ENCODE peak calls at places on chromosome 14, in six cellular contexts. B is astrocyte; P is CD8-positive, alpha-beta T cell; T is HCT116; Q is suprapubic skin; F is pancreas. G is an unnamed sample.

GRCh38 chr14:67421356-67422224 is 9.6 kb upstream of the PLEK2 start:
- DNase-seq in B (no peak), P (no peak), T (no peak), Q (no peak), F (no peak), G (no peak)

GRCh38 chr14:59969319-59969718 is 49.4 kb downstream of the LRRC9 start:
- DNase-seq in B (peak), P (no peak), T (no peak), Q (no peak), F (no peak), G (no peak)

GRCh38 chr14:38662781-38663180 is 406.9 kb upstream of the CLEC14A start:
- DNase-seq in B (no peak), P (no peak), T (no peak), Q (no peak), F (no peak), G (no peak)

GRCh38 chr14:33165144-33165925 is 226.7 kb downstream of the NPAS3 start:
- DNase-seq in B (peak), P (no peak), T (no peak), Q (no peak), F (no peak), G (no peak)

GRCh38 chr14:35140718-35141581 is 18.6 kb downstream of the PRORP start:
- DNase-seq in B (no peak), P (no peak), T (no peak), Q (no peak), F (no peak), G (no peak)

GRCh38 chr14:72457641-72458040 is 436.3 kb downstream of the DPF3 start:
- DNase-seq in B (peak), P (no peak), T (no peak), Q (no peak), F (no peak), G (no peak)

GRCh38 chr14:89443002-89443660 is 26.1 kb upstream of the FOXN3 start:
- DNase-seq in B (no peak), P (no peak), T (no peak), Q (no peak), F (no peak), G (no peak)

GRCh38 chr14:53971501-53971900 is 14.9 kb upstream of the BMP4 start:
- DNase-seq in B (no peak), P (no peak), T (no peak), Q (no peak), F (no peak), G (no peak)

GRCh38 chr14:62244221-62244620 is 482.0 kb downstream of the SNAPC1 start:
- DNase-seq in B (no peak), P (no peak), T (no peak), Q (no peak), F (no peak), G (no peak)

GRCh38 chr14:80850197-80850814 is 91.2 kb downstream of the CEP128 start:
- DNase-seq in B (peak), P (no peak), T (peak), Q (no peak), F (no peak), G (no peak)

GRCh38 chr14:55077155-55077554 is 25.7 kb downstream of the MAPK1IP1L start:
- DNase-seq in B (no peak), P (no peak), T (peak), Q (no peak), F (no peak), G (no peak)

GRCh38 chr14:35388656-35389314 is 15.8 kb downstream of the NFKBIA start:
- DNase-seq in B (no peak), P (no peak), T (no peak), Q (no peak), F (no peak), G (no peak)

GRCh38 chr14:62528296-62528695 is 517.0 kb downstream of the KCNH5 start:
- DNase-seq in B (peak), P (no peak), T (no peak), Q (no peak), F (no peak), G (no peak)

GRCh38 chr14:22177870-22178269 is 411.2 kb downstream of the DAD1 start:
- DNase-seq in B (peak), P (no peak), T (no peak), Q (no peak), F (no peak), G (no peak)

GRCh38 chr14:104865631-104866441 is 768 bp downstream of the CEP170B start:
- DNase-seq in B (peak), P (no peak), T (peak), Q (peak), F (peak), G (peak)

GRCh38 chr14:104800600-104801283 is at the start of gene ZBTB42:
- DNase-seq in B (peak), P (peak), T (no peak), Q (no peak), F (peak), G (no peak)

GRCh38 chr14:51574009-51574408 is 77.7 kb upstream of the FRMD6 start:
- DNase-seq in B (no peak), P (no peak), T (no peak), Q (no peak), F (no peak), G (no peak)

GRCh38 chr14:89337161-89337560 is 79.9 kb downstream of the FOXN3 start:
- DNase-seq in B (no peak), P (no peak), T (no peak), Q (no peak), F (no peak), G (no peak)

GRCh38 chr14:68541128-68541896 is 251.6 kb downstream of the ZFP36L1 start:
- DNase-seq in B (no peak), P (no peak), T (no peak), Q (no peak), F (no peak), G (no peak)

GRCh38 chr14:20609215-20610001 is 18.2 kb upstream of the RNASE12 start:
- DNase-seq in B (peak), P (peak), T (peak), Q (peak), F (peak), G (peak)

GRCh38 chr14:79467837-79468236 is 743.5 kb downstream of the DIO2 start:
- DNase-seq in B (no peak), P (no peak), T (no peak), Q (no peak), F (no peak), G (no peak)

GRCh38 chr14:71497645-71498086 is 434.6 kb upstream of the RGS6 start:
- DNase-seq in B (peak), P (no peak), T (no peak), Q (no peak), F (no peak), G (no peak)

GRCh38 chr14:60722163-60722835 is 1.9 kb downstream of the SIX4 start:
- DNase-seq in B (peak), P (peak), T (no peak), Q (no peak), F (peak), G (peak)

GRCh38 chr14:52014601-52015267 is 25.4 kb downstream of the RTRAF start:
- DNase-seq in B (no peak), P (no peak), T (no peak), Q (no peak), F (no peak), G (no peak)

GRCh38 chr14:65910108-65910507 is 497.6 kb downstream of the FUT8 start:
- DNase-seq in B (peak), P (no peak), T (no peak), Q (no peak), F (no peak), G (no peak)

GRCh38 chr14:55430024-55430690 is 10.3 kb downstream of the TBPL2 start:
- DNase-seq in B (peak), P (peak), T (peak), Q (no peak), F (no peak), G (peak)

GRCh38 chr14:46580941-46581671 is 70.5 kb downstream of the RPL10L start:
- DNase-seq in B (peak), P (no peak), T (peak), Q (no peak), F (no peak), G (peak)

GRCh38 chr14:45041641-45042040 is 42.3 kb upstream of the PRPF39 start:
- DNase-seq in B (no peak), P (no peak), T (no peak), Q (no peak), F (no peak), G (no peak)
- H3K27ac ChIP-seq in B (no peak), P (no peak), T (no peak), Q (no peak), F (no peak), G (no peak)

DNA sequence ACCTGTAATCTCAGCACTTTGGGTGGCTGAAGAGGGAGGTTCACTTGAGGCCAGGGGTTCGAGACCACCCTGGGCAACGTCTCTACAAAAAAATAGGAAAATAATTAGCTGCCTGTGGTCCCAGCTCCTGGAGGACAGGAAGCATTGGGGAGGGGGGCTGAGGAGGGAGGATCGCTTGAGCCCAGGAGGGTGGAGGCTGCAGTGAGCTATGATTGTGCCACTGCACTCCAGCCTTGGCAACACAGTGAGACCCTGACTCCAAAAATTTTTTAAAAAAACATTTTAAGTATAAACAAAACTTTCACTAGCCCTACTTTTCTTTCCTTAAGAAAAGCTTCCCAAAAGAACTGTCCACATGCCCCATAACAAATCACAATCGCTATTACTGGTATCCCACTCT is 1.6 kb downstream of the L2HGDH start:
- DNase-seq in B (no peak), P (no peak), T (no peak), Q (no peak), F (no peak), G (no peak)
- H3K4me3 ChIP-seq in B (no peak), P (no peak), T (no peak), Q (no peak), F (no peak), G (peak)

DNA sequence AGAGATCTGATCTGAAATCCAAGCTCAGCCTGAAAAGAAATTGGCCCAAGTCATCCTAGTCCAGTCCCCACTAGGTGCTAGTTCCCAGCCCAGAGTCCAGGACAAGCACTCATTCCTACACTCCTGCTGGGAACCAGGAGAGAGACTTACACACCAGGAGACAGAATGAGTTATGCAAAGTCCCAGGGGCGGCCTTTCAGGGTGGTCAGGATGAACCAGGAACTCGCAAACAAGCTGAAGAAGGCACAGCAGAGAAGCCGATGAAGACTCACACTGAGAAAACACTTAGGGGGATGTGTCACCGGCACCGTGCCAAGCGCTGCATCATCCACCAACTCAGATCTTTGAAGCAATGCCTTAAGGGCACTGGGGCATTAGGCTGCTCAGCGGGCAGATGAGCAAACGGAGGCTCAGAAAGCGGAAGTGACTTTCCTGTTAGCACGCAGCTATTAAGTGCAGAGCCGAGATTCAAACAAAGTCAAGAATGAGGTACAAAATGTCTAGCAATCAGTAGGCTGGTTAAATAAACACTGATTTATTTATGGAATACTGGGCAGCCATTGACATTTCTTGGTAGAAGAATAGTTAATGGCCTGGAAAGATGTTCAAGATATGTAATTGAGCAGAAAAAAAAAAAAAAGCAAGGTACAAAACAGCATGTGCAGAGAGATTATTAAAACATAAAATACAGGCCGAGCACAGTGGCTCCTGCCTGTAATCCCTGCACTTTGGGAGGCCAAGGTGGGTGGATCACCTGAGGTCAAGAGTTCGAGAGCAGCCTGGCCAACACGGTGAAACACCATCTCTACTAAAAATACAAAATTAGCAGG is 78.7 kb downstream of the LRRC74A start:
- DNase-seq in B (peak), P (peak), T (peak), Q (peak), F (no peak), G (no peak)
- H3K27ac ChIP-seq in B (peak), P (no peak), T (peak), Q (peak), F (no peak), G (no peak)

GRCh38 chr14:23577004-23577681 is 1.4 kb downstream of the JPH4 start:
- DNase-seq in B (no peak), P (no peak), T (no peak), Q (peak), F (peak), G (no peak)

GRCh38 chr14:23579739-23580138 is 1.1 kb upstream of the JPH4 start:
- DNase-seq in B (no peak), P (no peak), T (no peak), Q (no peak), F (no peak), G (no peak)

GRCh38 chr14:23579311-23579630 is 681 bp upstream of the JPH4 start:
- DNase-seq in B (no peak), P (no peak), T (no peak), Q (no peak), F (no peak), G (no peak)

GRCh38 chr14:23577710-23578392 is 739 bp downstream of the JPH4 start:
- DNase-seq in B (no peak), P (no peak), T (no peak), Q (peak), F (no peak), G (no peak)

DNA sequence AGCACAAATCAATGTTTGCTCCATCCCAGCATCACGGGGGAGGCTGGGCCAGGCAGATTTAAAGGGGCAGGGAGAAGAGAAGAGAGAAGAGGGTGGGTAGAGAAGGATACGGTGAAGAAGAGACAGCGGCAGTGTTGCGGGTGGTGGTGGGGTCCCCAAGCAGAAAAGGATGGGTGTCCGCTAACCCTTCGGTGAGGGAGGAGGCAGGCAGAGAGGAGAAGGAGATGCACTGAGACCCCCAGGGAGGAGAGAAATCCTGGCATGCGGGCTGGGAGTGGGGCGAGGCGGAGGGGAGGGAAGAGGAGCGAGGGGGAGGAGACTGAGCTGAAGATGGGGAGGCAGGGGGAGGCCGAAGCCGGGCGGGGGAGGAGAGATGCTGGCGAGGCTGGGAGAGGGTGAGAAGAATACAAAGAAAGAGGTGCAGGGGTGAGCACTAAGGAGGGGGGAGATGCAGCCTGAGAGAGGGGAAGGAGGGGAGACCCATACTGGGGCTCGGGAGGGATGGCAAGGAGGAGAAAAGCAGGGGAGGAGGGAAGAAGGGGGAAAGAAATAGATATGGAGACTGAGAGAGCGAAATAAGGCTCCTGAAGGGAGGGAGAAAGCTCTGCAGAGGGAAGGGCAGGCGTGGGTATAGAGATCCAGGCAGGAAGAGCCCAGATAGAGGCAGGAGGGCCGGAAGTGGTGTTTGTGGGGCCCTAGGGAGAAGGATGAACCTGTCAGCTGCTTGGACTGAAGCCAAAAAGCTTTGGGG is at the start of gene JPH4:
- DNase-seq in B (no peak), P (no peak), T (no peak), Q (peak), F (no peak), G (peak)
- H3K4me3 ChIP-seq in B (no peak), P (no peak), T (no peak), Q (peak), F (no peak), G (peak)

DNA sequence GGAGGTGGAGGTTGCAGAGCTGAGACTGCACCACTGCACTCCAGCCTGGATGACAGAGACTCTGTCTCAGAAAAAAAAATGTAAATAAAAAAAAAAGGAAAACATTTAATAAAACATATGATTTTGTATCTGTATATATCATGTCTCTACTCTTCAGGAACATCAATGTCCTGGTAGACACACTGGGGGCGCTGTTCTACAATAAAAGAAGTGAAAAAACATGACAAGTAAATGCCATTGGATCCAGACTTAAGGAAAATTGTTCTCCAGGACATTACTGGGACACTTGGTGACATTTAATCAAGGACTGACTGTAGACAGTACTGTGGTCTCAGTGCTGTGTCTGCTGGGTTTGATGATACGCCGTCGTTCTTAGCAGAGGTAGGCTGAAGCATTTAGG is 15.5 kb upstream of the KLC1 start:
- DNase-seq in B (no peak), P (no peak), T (no peak), Q (no peak), F (no peak), G (no peak)
- H3K27ac ChIP-seq in B (no peak), P (no peak), T (no peak), Q (no peak), F (no peak), G (no peak)

DNA sequence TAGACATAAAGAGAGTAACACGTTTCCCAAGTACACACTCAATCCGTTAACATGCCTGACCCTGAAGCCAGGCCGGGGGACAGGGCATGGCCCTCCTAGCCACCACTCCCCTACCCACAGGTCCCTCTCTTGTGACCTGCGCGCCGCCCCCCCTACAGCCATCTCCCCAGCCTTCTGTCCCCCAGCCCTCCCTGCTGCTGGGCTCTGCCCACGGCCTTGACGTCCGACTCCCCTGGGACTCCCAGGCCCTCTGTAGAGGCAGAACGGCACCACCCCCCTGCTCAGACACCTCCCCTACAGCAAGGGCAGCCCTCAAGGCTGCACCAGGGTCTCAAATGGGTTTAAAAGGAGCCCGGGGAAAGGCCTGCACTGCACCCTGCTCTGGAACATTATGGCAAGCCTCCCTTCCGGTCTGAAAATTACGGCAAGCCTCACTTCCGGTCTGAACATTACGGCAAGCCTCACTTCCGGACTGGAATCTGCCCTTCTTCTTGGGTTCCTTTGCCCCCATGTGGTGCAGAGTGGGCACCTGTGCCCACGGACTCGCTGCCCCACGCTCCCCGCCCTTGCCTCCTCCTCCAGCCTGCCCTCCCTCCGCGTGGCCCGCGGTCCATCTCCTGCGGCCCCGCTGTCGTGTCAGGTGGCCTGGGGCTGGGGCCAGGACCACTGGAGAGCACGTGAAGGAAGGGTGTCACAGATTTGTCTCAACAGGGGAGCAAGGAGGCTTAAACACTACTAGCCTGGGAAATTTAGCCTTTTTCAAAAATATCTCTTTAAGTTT is 77.6 kb downstream of the MOK start:
- DNase-seq in B (no peak), P (no peak), T (no peak), Q (no peak), F (no peak), G (no peak)
- H3K4me3 ChIP-seq in B (no peak), P (no peak), T (no peak), Q (no peak), F (no peak), G (no peak)

GRCh38 chr14:91493169-91493568 is 16.9 kb downstream of the PPP4R3A start:
- DNase-seq in B (no peak), P (no peak), T (no peak), Q (no peak), F (no peak), G (no peak)
- H3K27ac ChIP-seq in B (no peak), P (no peak), T (no peak), Q (no peak), F (no peak), G (no peak)

GRCh38 chr14:77039285-77040058 is 11.0 kb upstream of the IRF2BPL start:
- DNase-seq in B (peak), P (no peak), T (no peak), Q (no peak), F (no peak), G (no peak)
- H3K4me3 ChIP-seq in B (peak), P (no peak), T (peak), Q (peak), F (peak), G (peak)